ENCODE peak calls at places on chromosomes 13 and 19, in ten cellular contexts. C is stimulated activated CD4-positive, alpha-beta T cell treated with anti-CD3 and anti-CD28 coated beads, TNF-alpha, amount 100 ng/mL, for 48 hours; Y is keratinocyte; W is naive thymus-derived CD8-positive, alpha-beta T cell; D is lower lobe of right lung; O is GM12892; H is RCC 7860; L is BJ; J is NCI-H510A; R is activated naive CD8-positive, alpha-beta T cell treated with anti-CD3 and anti-CD28 coated beads for 36 hours. K is an unnamed sample.
A peak's percentile ranks its signal among the peaks of the same experiment; 100 is the strongest.

GRCh38 chr13:88042489-88042888 is 371.3 kb downstream of the SLITRK5 start:
- DNase-seq in C (no peak), Y (no peak), W (no peak), D (no peak), O (no peak), H (no peak), L (no peak), J (no peak), R (no peak), K (no peak)

GRCh38 chr13:24208314-24208713 is 47.8 kb downstream of the SPATA13 start:
- DNase-seq in C (no peak), Y (peak; percentile 13), W (no peak), D (no peak), O (no peak), H (peak; percentile 56), L (no peak), J (no peak), R (no peak), K (no peak)

GRCh38 chr13:36362251-36362650 is 16.1 kb upstream of the SPART start:
- DNase-seq in C (no peak), Y (no peak), W (no peak), D (no peak), O (no peak), H (peak; percentile 74), L (no peak), J (no peak), R (no peak), K (no peak)

GRCh38 chr19:17540174-17540573 is 15.3 kb upstream of the COLGALT1 start:
- DNase-seq in C (no peak), Y (no peak), W (no peak), D (no peak), O (no peak), H (no peak), L (no peak), J (no peak), R (no peak), K (no peak)

GRCh38 chr13:86318424-86318823 is 519.2 kb upstream of the SLITRK6 start:
- DNase-seq in C (no peak), Y (no peak), W (no peak), D (no peak), O (no peak), H (no peak), L (no peak), J (no peak), R (no peak), K (no peak)

GRCh38 chr13:31998131-31998530 is 33.4 kb upstream of the FRY start:
- DNase-seq in C (no peak), Y (no peak), W (no peak), D (no peak), O (no peak), H (no peak), L (no peak), J (no peak), R (no peak), K (no peak)

GRCh38 chr13:51364404-51365008 is 25.0 kb downstream of the SERPINE3 start:
- DNase-seq in C (no peak), Y (no peak), W (no peak), D (no peak), O (no peak), H (peak; percentile 38), L (no peak), J (no peak), R (no peak), K (no peak)

GRCh38 chr13:84479656-84480055 is 597.4 kb upstream of the SLITRK1 start:
- DNase-seq in C (no peak), Y (peak; percentile 52), W (no peak), D (no peak), O (no peak), H (peak; percentile 12), L (no peak), J (no peak), R (no peak), K (no peak)

GRCh38 chr19:10677796-10678195 is 23.4 kb upstream of the QTRT1 start:
- DNase-seq in C (no peak), Y (no peak), W (no peak), D (no peak), O (no peak), H (no peak), L (no peak), J (no peak), R (no peak), K (no peak)

GRCh38 chr13:34391071-34391470 is 551.0 kb upstream of the NBEA start:
- DNase-seq in C (no peak), Y (no peak), W (no peak), D (no peak), O (no peak), H (no peak), L (peak; percentile 30), J (no peak), R (no peak), K (no peak)

GRCh38 chr13:107209811-107210210 is 641.9 kb upstream of the ARGLU1 start:
- DNase-seq in C (no peak), Y (no peak), W (no peak), D (no peak), O (no peak), H (no peak), L (peak; percentile 11), J (no peak), R (no peak), K (no peak)

GRCh38 chr13:101941095-101941777 is 460.6 kb downstream of the FGF14 start:
- DNase-seq in C (no peak), Y (no peak), W (no peak), D (no peak), O (no peak), H (no peak), L (no peak), J (no peak), R (no peak), K (no peak)

GRCh38 chr19:38565686-38566105 is 52.1 kb downstream of the MAP4K1 start:
- DNase-seq in C (no peak), Y (no peak), W (no peak), D (peak; percentile 63), O (no peak), H (no peak), L (no peak), J (no peak), R (no peak), K (no peak)

GRCh38 chr13:77136902-77137420 is 110.0 kb upstream of the FBXL3 start:
- DNase-seq in C (no peak), Y (no peak), W (no peak), D (no peak), O (no peak), H (no peak), L (peak; percentile 19), J (no peak), R (no peak), K (no peak)

GRCh38 chr19:33812388-33813330 is 16.0 kb downstream of the KCTD15 start:
- DNase-seq in C (no peak), Y (no peak), W (no peak), D (peak; percentile 46), O (no peak), H (no peak), L (no peak), J (no peak), R (no peak), K (no peak)